ENCODE peak calls at places on chromosomes 11 and 22, in five cellular contexts. M, X, R, D and W are unnamed samples.

GRCh38 chr11:8312966-8313365 is 49.3 kb upstream of the LMO1 start:
- DNase-seq in X (no peak), D (no peak), M (no peak), R (no peak), W (no peak)

GRCh38 chr11:59221438-59221837 is 8.7 kb upstream of the MPEG1 start:
- DNase-seq in R (peak), M (no peak), D (no peak), X (no peak), W (no peak)

GRCh38 chr22:32852346-32853251 is 51.1 kb downstream of the TIMP3 start:
- DNase-seq in D (peak), M (no peak), X (peak), R (no peak), W (no peak)

GRCh38 chr11:62461740-62462522 is 43.1 kb downstream of the SCGB1A1 start:
- DNase-seq in R (peak), M (no peak), X (no peak), D (no peak), W (no peak)

GRCh38 chr22:33380789-33381530 is 322.8 kb upstream of the SYN3 start:
- DNase-seq in R (peak), M (no peak), X (no peak), D (no peak), W (no peak)

GRCh38 chr11:2526808-2527381 is 82.1 kb downstream of the KCNQ1 start:
- DNase-seq in X (peak), D (peak), R (peak), M (peak), W (no peak)

GRCh38 chr11:37248145-37248544 is 650.1 kb upstream of the RAG2 start:
- DNase-seq in X (no peak), R (no peak), D (no peak), M (no peak), W (no peak)

GRCh38 chr11:103907548-103908455 is 128.6 kb upstream of the DDI1 start:
- DNase-seq in R (peak), M (no peak), X (no peak), D (no peak), W (no peak)

GRCh38 chr11:103395612-103396011 is 286.4 kb downstream of the DYNC2H1 start:
- DNase-seq in R (peak), D (no peak), X (no peak), M (no peak), W (no peak)

GRCh38 chr22:30251661-30252226 is 5.2 kb upstream of the LIF start:
- DNase-seq in X (no peak), M (no peak), R (peak), D (no peak), W (no peak)

GRCh38 chr11:84390441-84391078 is 1104.4 kb upstream of the CCDC90B start:
- DNase-seq in M (no peak), D (no peak), R (no peak), X (no peak), W (no peak)

GRCh38 chr22:42811510-42811909 is 45.6 kb downstream of the ARFGAP3 start:
- DNase-seq in X (no peak), R (no peak), M (no peak), D (no peak), W (no peak)

GRCh38 chr22:46638601-46639431 is 18.6 kb downstream of the GRAMD4 start:
- DNase-seq in R (peak), M (no peak), X (no peak), D (peak), W (no peak)

GRCh38 chr11:128948583-128948982 is 5.9 kb upstream of the TP53AIP1 start:
- DNase-seq in X (no peak), M (no peak), R (no peak), D (no peak), W (no peak)

GRCh38 chr11:44133335-44133946 is 38.0 kb downstream of the EXT2 start:
- DNase-seq in D (no peak), X (no peak), M (no peak), R (peak), W (no peak)

GRCh38 chr11:60939828-60940227 is 12.1 kb downstream of the SLC15A3 start:
- DNase-seq in D (no peak), M (no peak), R (peak), X (no peak), W (no peak)

GRCh38 chr11:47414685-47415070 is 6.3 kb downstream of the SLC39A13 start:
- DNase-seq in X (no peak), M (no peak), D (no peak), R (no peak), W (no peak)

GRCh38 chr11:66745356-66746235 is 16.6 kb upstream of the SPTBN2 start:
- DNase-seq in X (no peak), R (peak), M (no peak), D (no peak), W (no peak)

GRCh38 chr22:48235744-48236143 is 1473.3 kb downstream of the TBC1D22A start:
- DNase-seq in X (no peak), R (no peak), M (no peak), D (no peak), W (no peak)

GRCh38 chr22:43234299-43234988 is 47.5 kb upstream of the TTLL12 start:
- DNase-seq in M (no peak), R (no peak), D (no peak), X (no peak), W (no peak)

GRCh38 chr11:63595296-63595695 is 18.9 kb downstream of the PLAAT3 start:
- DNase-seq in M (no peak), D (no peak), X (no peak), R (peak), W (no peak)

GRCh38 chr11:62501432-62501891 is 45.1 kb downstream of the AHNAK start:
- DNase-seq in M (peak), D (peak), X (no peak), R (peak), W (peak)

GRCh38 chr11:127925430-127925829 is 661.9 kb downstream of the ETS1 start:
- DNase-seq in M (no peak), R (peak), D (no peak), X (no peak), W (no peak)

GRCh38 chr11:111148953-111149352 is 96.6 kb upstream of the POU2AF2 start:
- DNase-seq in R (peak), M (no peak), D (no peak), X (no peak), W (no peak)

GRCh38 chr11:103109818-103110388 is 677 bp downstream of the DYNC2H1 start:
- DNase-seq in X (no peak), M (no peak), D (peak), R (peak), W (no peak)

GRCh38 chr22:38246692-38247091 is 26.1 kb downstream of the TMEM184B start:
- DNase-seq in M (peak), R (no peak), D (peak), X (no peak), W (peak)

GRCh38 chr22:38248280-38248679 is 24.5 kb downstream of the TMEM184B start:
- DNase-seq in D (no peak), X (no peak), M (no peak), R (no peak), W (no peak)

GRCh38 chr22:38244106-38244505 is 28.7 kb downstream of the TMEM184B start:
- DNase-seq in M (no peak), D (no peak), X (no peak), R (no peak), W (no peak)

GRCh38 chr22:38247713-38248112 is 25.1 kb downstream of the TMEM184B start:
- DNase-seq in R (no peak), M (no peak), D (no peak), X (no peak), W (no peak)

DNA sequence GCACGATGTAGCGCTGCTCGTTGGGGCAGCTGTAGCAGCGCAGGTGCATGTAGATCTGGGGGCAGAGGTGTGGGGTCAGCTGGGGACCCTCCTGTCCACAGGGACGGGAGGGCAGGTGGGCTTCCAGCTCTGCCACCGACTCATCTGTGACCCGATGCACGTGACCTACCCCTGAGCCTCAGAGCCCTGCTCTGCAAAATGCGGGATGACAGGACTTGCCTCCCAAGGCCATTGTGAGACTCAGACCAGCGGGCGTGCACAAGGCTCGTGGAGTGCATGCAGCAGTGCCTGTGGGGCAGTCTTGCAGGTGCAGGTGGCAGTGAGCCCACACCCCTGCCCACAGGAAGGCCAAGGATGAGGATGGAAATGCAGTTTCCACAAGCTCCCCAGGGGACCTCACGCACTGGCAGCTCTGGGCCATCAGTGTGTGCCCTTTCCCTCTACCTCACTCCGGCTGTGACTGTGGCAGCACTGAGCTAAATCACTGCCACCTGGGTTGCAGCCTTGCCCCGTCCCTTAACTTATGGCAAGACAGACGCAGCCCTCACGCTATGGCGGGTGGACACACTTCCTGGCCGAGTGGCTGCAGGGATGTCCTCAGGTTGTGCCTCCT is 26.7 kb downstream of the TMEM184B start:
- DNase-seq in D (no peak), X (no peak), R (no peak), M (no peak), W (no peak)
- H3K27ac ChIP-seq in D (peak), X (no peak), R (no peak), M (peak), W (peak)

DNA sequence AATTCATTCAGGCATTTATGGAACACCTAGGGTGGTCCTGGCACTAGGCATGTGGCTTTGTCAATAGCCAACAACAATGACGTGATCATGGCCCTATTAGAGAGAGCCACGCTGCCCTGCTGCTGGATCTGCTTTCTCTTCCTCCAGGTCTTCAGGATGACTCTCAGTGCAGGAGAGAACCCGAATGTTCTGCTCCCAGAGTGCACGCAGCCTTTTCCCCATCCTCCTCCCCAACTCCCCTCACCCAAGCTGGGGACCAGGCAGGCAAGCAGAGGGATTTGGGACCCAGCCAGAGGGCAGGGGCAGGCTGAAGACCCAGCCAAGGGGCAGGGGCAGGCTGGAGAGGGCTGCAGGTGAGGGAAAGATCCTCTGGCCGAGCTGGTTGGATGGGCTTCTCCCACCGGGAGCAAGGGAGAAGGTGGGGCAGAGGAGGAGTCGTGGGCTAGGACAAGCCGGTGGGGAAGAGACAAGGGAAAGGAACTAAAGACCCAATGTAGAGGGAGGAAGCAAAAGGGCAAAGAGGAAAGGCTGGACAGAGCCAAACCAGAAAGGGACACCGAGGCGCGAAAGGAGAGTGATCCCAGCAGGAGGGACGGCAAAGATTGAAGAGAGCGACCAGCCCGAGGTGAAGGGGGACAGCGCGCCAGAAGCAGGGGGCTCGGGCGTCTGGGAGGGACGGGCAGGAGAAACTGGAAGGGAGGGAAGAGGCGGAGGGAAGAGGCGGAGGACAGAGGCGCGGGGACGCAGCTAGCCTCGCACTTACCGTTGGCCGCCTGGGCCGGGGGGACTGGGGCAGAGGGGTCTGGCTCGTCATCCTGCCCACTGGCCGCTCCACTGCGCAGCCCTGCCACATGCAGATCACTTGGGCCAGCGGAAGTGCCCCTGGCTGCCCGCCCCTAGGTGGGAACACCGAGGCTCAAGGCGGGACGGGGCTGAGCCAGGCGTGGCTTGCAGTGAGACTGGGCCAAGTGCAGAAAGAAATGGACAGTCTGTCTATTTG is at the start of gene KCTD14:
- DNase-seq in M (no peak), R (peak), X (peak), D (no peak), W (no peak)
- H3K27ac ChIP-seq in M (no peak), R (no peak), X (peak), D (peak), W (no peak)

DNA sequence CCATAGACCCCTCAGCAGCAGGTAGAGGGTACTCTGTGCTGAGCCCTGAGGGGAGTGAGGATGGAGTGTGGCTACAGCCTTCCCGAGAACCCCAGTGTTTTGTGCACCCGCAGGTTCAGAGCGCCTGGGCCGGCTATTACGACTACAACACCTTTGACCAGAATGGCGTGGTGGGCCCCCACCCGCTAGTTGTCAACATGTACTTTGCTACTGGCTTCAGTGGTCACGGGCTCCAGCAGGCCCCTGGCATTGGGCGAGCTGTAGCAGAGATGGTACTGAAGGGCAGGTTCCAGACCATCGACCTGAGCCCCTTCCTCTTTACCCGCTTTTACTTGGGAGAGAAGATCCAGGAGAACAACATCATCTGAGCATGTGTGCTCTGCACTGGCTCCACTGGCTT is 5.6 kb upstream of the TIRAP start:
- DNase-seq in D (no peak), R (no peak), X (no peak), M (no peak), W (no peak)
- H3K27ac ChIP-seq in D (no peak), R (no peak), X (no peak), M (no peak), W (no peak)

GRCh38 chr11:119370486-119371046 is 10.9 kb downstream of the USP2 start:
- DNase-seq in M (no peak), D (no peak), X (no peak), R (peak), W (no peak)
- H3K27ac ChIP-seq in M (peak), D (peak), X (no peak), R (no peak), W (no peak)

GRCh38 chr11:70913715-70914231 is 338.6 kb downstream of the SHANK2 start:
- DNase-seq in X (no peak), M (no peak), D (no peak), R (no peak), W (no peak)

GRCh38 chr11:70915158-70915795 is 337.1 kb downstream of the SHANK2 start:
- DNase-seq in R (peak), D (no peak), X (no peak), M (no peak), W (no peak)

GRCh38 chr11:70916321-70916720 is 336.1 kb downstream of the SHANK2 start:
- DNase-seq in R (no peak), X (no peak), D (no peak), M (no peak), W (no peak)

GRCh38 chr11:70912226-70912840 is 340.0 kb downstream of the SHANK2 start:
- DNase-seq in R (peak), X (no peak), M (no peak), D (no peak), W (no peak)

GRCh38 chr11:70914496-70914895 is 337.9 kb downstream of the SHANK2 start:
- DNase-seq in R (no peak), X (no peak), D (no peak), M (no peak), W (no peak)
- H3K27ac ChIP-seq in R (no peak), X (no peak), D (no peak), M (peak), W (no peak)

GRCh38 chr22:37636949-37637273 is 2.6 kb upstream of the SH3BP1 start:
- DNase-seq in D (no peak), X (no peak), R (no peak), M (no peak), W (no peak)
- H3K27ac ChIP-seq in D (no peak), X (no peak), R (no peak), M (no peak), W (no peak)

DNA sequence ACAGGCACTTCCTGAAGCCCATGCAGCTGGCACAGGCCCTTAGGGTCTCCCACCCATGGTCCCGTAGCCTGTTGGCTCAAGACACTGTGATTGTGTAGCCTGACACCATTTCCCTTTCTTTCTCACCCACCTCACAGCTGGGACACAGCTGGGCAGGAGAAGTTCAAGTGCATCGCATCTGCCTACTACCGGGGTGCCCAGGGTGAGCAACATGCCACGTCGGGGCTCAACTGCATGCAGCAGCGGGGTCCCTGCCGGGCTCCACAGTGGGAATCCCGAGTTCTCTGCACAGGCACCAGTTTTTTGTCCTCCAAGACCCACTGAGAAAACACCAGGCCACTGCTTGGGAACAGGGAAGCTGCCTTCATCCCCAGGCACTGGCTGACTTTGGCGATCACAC is 10.6 kb downstream of the RAB36 start:
- DNase-seq in M (no peak), R (no peak), X (no peak), D (no peak), W (no peak)
- H3K27ac ChIP-seq in M (no peak), R (no peak), X (no peak), D (no peak), W (no peak)